ENCODE peak calls at places on chromosomes 4 and X, in ten cellular contexts. W is A549, P is mammary epithelial cell, G is BJ, J is esophagus squamous epithelium, O is A673, I is fibroblast of lung, T is neural progenitor cell, L is H1, N is fibroblast of mammary gland. A is an unnamed sample.

GRCh38 chr4:153079824-153080486 is 124.3 kb upstream of the TRIM2 start:
- DNase-seq in W (no peak), P (no peak), G (no peak), J (no peak), O (peak), I (no peak), T (no peak), L (no peak), N (no peak), A (no peak)

GRCh38 chrX:13001961-13002671 is 27.2 kb downstream of the TMSB4X start:
- DNase-seq in W (no peak), P (peak), G (no peak), J (no peak), O (peak), I (no peak), T (no peak), L (no peak), N (peak), A (no peak)

GRCh38 chrX:1242901-1243402 is 25.7 kb upstream of the CSF2RA start:
- DNase-seq in W (peak), P (peak), G (peak), J (no peak), O (no peak), I (no peak), T (no peak), L (no peak), N (no peak), A (no peak)

GRCh38 chrX:57329008-57329407 is 42.5 kb downstream of the FAAH2 start:
- DNase-seq in W (peak), P (no peak), G (no peak), J (no peak), O (no peak), I (no peak), T (peak), L (peak), N (no peak), A (no peak)

GRCh38 chrX:17768997-17769396 is 31.7 kb downstream of the SCML1 start:
- DNase-seq in W (no peak), P (no peak), G (no peak), J (no peak), O (no peak), I (no peak), T (no peak), L (no peak), N (no peak), A (no peak)

GRCh38 chr4:83356899-83357661 is 22.4 kb upstream of the HPSE start:
- DNase-seq in W (peak), P (peak), G (peak), J (no peak), O (peak), I (peak), T (no peak), L (no peak), N (peak), A (peak)

GRCh38 chr4:16802044-16802443 is 96.4 kb downstream of the LDB2 start:
- DNase-seq in W (no peak), P (no peak), G (no peak), J (no peak), O (no peak), I (no peak), T (no peak), L (no peak), N (no peak), A (no peak)

GRCh38 chr4:169861592-169861991 is 103.8 kb upstream of the HPF1 start:
- DNase-seq in W (no peak), P (no peak), G (no peak), J (no peak), O (no peak), I (no peak), T (no peak), L (no peak), N (no peak), A (no peak)

GRCh38 chrX:22534643-22535042 is 261.9 kb downstream of the CBLL2 start:
- DNase-seq in W (no peak), P (peak), G (peak), J (no peak), O (peak), I (peak), T (no peak), L (no peak), N (peak), A (peak)

GRCh38 chr4:6386091-6386490 is 86.3 kb downstream of the PPP2R2C start:
- DNase-seq in W (no peak), P (peak), G (no peak), J (no peak), O (no peak), I (no peak), T (no peak), L (no peak), N (no peak), A (no peak)

GRCh38 chrX:150526692-150527091 is 41.7 kb upstream of the MTM1 start:
- DNase-seq in W (no peak), P (no peak), G (no peak), J (no peak), O (no peak), I (no peak), T (no peak), L (no peak), N (no peak), A (no peak)

GRCh38 chr4:6573986-6574746 is 823 bp upstream of the MAN2B2 start:
- DNase-seq in W (no peak), P (no peak), G (no peak), J (no peak), O (no peak), I (no peak), T (no peak), L (no peak), N (no peak), A (no peak)

GRCh38 chrX:100449696-100450606 is 39.9 kb upstream of the PCDH19 start:
- DNase-seq in W (no peak), P (no peak), G (no peak), J (no peak), O (no peak), I (no peak), T (no peak), L (no peak), N (no peak), A (no peak)

GRCh38 chr4:151850751-151851150 is 89.9 kb upstream of the GATB start:
- DNase-seq in W (no peak), P (peak), G (peak), J (no peak), O (no peak), I (peak), T (no peak), L (no peak), N (peak), A (no peak)

GRCh38 chr4:125736057-125736456 is 421.3 kb downstream of the FAT4 start:
- DNase-seq in W (peak), P (no peak), G (no peak), J (no peak), O (peak), I (peak), T (no peak), L (no peak), N (peak), A (peak)

GRCh38 chrX:80206647-80207046 is 192.1 kb downstream of the TBX22 start:
- DNase-seq in W (no peak), P (no peak), G (no peak), J (no peak), O (no peak), I (no peak), T (no peak), L (no peak), N (no peak), A (no peak)

GRCh38 chr4:16513876-16514275 is 287.6 kb upstream of the TAPT1 start:
- DNase-seq in W (no peak), P (no peak), G (no peak), J (no peak), O (no peak), I (no peak), T (no peak), L (no peak), N (no peak), A (no peak)

GRCh38 chr4:2649604-2650114 is 106.5 kb downstream of the TNIP2 start:
- DNase-seq in W (no peak), P (no peak), G (no peak), J (no peak), O (no peak), I (no peak), T (no peak), L (no peak), N (no peak), A (no peak)

GRCh38 chr4:155590751-155591150 is 75.9 kb upstream of the GUCY1A1 start:
- DNase-seq in W (no peak), P (no peak), G (no peak), J (no peak), O (no peak), I (peak), T (no peak), L (no peak), N (no peak), A (no peak)

DNA sequence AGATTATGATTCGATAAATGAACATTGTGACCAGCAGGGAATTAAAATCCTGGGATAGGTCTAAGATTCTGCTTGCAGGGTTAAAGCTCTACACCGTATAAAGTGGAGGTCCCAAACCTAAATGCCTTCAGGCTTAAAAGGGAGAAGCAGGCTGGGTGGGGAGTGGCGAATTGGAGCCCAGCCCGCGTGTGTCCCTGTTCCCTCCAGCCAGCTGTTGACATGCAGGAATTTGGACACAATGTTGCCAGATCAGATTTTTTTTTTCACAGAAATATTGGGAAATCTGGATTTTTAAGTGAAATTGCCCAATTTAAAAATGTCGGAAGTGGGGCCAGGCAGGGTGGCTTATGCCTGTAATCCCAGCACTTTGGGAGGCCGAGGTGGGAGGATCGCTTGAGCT is 60.5 kb downstream of the ELF4 start:
- DNase-seq in W (no peak), P (no peak), G (no peak), J (no peak), O (no peak), I (no peak), T (no peak), L (no peak), N (no peak), A (peak)
- H3K4me3 ChIP-seq in W (no peak), P (no peak), G (no peak), J (no peak), O (no peak), I (no peak), T (no peak), L (no peak), N (no peak), A (no peak)

GRCh38 chr4:56213543-56213942 is 173.7 kb downstream of the AASDH start:
- DNase-seq in W (no peak), P (no peak), G (no peak), J (no peak), O (no peak), I (no peak), T (no peak), L (no peak), N (no peak), A (no peak)
- TF ChIP-seq CTCF in W (no peak), P (no peak), G (no peak), J (no peak), O (no peak), I (no peak), T (no peak), L (no peak), N (no peak), A (no peak)

GRCh38 chrX:69032601-69033000 is 132.7 kb downstream of the PJA1 start:
- DNase-seq in W (no peak), P (peak), G (no peak), J (no peak), O (no peak), I (no peak), T (no peak), L (peak), N (no peak), A (no peak)
- H3K4me3 ChIP-seq in W (no peak), P (no peak), G (no peak), J (no peak), O (no peak), I (no peak), T (no peak), L (no peak), N (no peak), A (no peak)

GRCh38 chr4:46270986-46271596 is 118.8 kb downstream of the GABRA2 start:
- DNase-seq in W (peak), P (peak), G (no peak), J (no peak), O (peak), I (peak), T (peak), L (no peak), N (peak), A (peak)
- TF ChIP-seq CTCF in W (no peak), P (peak), G (no peak), J (no peak), O (peak), I (peak), T (peak), L (no peak), N (peak), A (peak)

A was measured in AG10803.